ENCODE peak calls at places on chromosome 16, in nine cellular contexts. One of them, this sample, is unnamed.

GRCh38 chr16:83549836-83550569 is 257.8 kb upstream of the HSBP1 start:
- DNase-seq in T-helper 1 cell: no peak
- DNase-seq in GM03348: peak; percentile 20
- DNase-seq in HT-29: peak; percentile 15
- DNase-seq in BJ: no peak
- DNase-seq in left cardiac atrium: no peak
- DNase-seq in T follicular helper cell: no peak
- DNase-seq in neural crest cell: no peak
- DNase-seq in A549: no peak
- DNase-seq in this sample: no peak

GRCh38 chr16:14354561-14355351 is 275.3 kb downstream of the PARN start:
- DNase-seq in T-helper 1 cell: peak; percentile 91
- DNase-seq in GM03348: peak; percentile 35
- DNase-seq in HT-29: no peak
- DNase-seq in BJ: no peak
- DNase-seq in left cardiac atrium: no peak
- DNase-seq in T follicular helper cell: no peak
- DNase-seq in neural crest cell: no peak
- DNase-seq in A549: peak; percentile 49
- DNase-seq in this sample: no peak

GRCh38 chr16:19859166-19859565 is 25.5 kb downstream of the GPRC5B start:
- DNase-seq in T-helper 1 cell: no peak
- DNase-seq in GM03348: no peak
- DNase-seq in HT-29: no peak
- DNase-seq in BJ: no peak
- DNase-seq in left cardiac atrium: no peak
- DNase-seq in T follicular helper cell: no peak
- DNase-seq in neural crest cell: no peak
- DNase-seq in A549: no peak
- DNase-seq in this sample: no peak

GRCh38 chr16:30398660-30399434 is 3.6 kb downstream of the ZNF48 start:
- DNase-seq in T-helper 1 cell: no peak
- DNase-seq in GM03348: no peak
- DNase-seq in HT-29: no peak
- DNase-seq in BJ: no peak
- DNase-seq in left cardiac atrium: no peak
- DNase-seq in T follicular helper cell: no peak
- DNase-seq in neural crest cell: no peak
- DNase-seq in A549: no peak
- DNase-seq in this sample: no peak

GRCh38 chr16:22353188-22353919 is 21.1 kb downstream of the CDR2 start:
- DNase-seq in T-helper 1 cell: peak; percentile 42
- DNase-seq in GM03348: peak; percentile 69
- DNase-seq in HT-29: peak; percentile 66
- DNase-seq in BJ: peak; percentile 86
- DNase-seq in left cardiac atrium: no peak
- DNase-seq in T follicular helper cell: no peak
- DNase-seq in neural crest cell: no peak
- DNase-seq in A549: peak; percentile 54
- DNase-seq in this sample: no peak

GRCh38 chr16:84929421-84930297 is 81.7 kb downstream of the ZDHHC7 start:
- DNase-seq in T-helper 1 cell: no peak
- DNase-seq in GM03348: no peak
- DNase-seq in HT-29: no peak
- DNase-seq in BJ: no peak
- DNase-seq in left cardiac atrium: peak; percentile 48
- DNase-seq in T follicular helper cell: no peak
- DNase-seq in neural crest cell: no peak
- DNase-seq in A549: no peak
- DNase-seq in this sample: no peak

GRCh38 chr16:24035127-24035842 is 199.5 kb downstream of the PRKCB start:
- DNase-seq in T-helper 1 cell: peak; percentile 34
- DNase-seq in GM03348: no peak
- DNase-seq in HT-29: no peak
- DNase-seq in BJ: no peak
- DNase-seq in left cardiac atrium: no peak
- DNase-seq in T follicular helper cell: peak; percentile 28
- DNase-seq in neural crest cell: no peak
- DNase-seq in A549: no peak
- DNase-seq in this sample: no peak

GRCh38 chr16:87216824-87217205 is 100.4 kb downstream of the C16orf95 start:
- DNase-seq in T-helper 1 cell: no peak
- DNase-seq in GM03348: peak; percentile 50
- DNase-seq in HT-29: no peak
- DNase-seq in BJ: no peak
- DNase-seq in left cardiac atrium: no peak
- DNase-seq in T follicular helper cell: no peak
- DNase-seq in neural crest cell: no peak
- DNase-seq in A549: no peak
- DNase-seq in this sample: no peak

GRCh38 chr16:66315210-66315825 is 51.2 kb upstream of the CDH5 start:
- DNase-seq in T-helper 1 cell: peak; percentile 44
- DNase-seq in GM03348: peak; percentile 93
- DNase-seq in HT-29: peak; percentile 75
- DNase-seq in BJ: peak; percentile 5
- DNase-seq in left cardiac atrium: peak; percentile 61
- DNase-seq in T follicular helper cell: peak; percentile 16
- DNase-seq in neural crest cell: peak; percentile 73
- DNase-seq in A549: peak; percentile 76
- DNase-seq in this sample: peak; percentile 42

GRCh38 chr16:4225075-4225474 is 16.8 kb downstream of the SRL start:
- DNase-seq in T-helper 1 cell: no peak
- DNase-seq in GM03348: no peak
- DNase-seq in HT-29: no peak
- DNase-seq in BJ: no peak
- DNase-seq in left cardiac atrium: no peak
- DNase-seq in T follicular helper cell: no peak
- DNase-seq in neural crest cell: no peak
- DNase-seq in A549: no peak
- DNase-seq in this sample: no peak

GRCh38 chr16:89325861-89326471 is 108.5 kb downstream of the ZNF778 start:
- DNase-seq in T-helper 1 cell: peak; percentile 54
- DNase-seq in GM03348: peak; percentile 89
- DNase-seq in HT-29: peak; percentile 58
- DNase-seq in BJ: peak; percentile 59
- DNase-seq in left cardiac atrium: peak; percentile 67
- DNase-seq in T follicular helper cell: no peak
- DNase-seq in neural crest cell: no peak
- DNase-seq in A549: peak; percentile 75
- DNase-seq in this sample: no peak

GRCh38 chr16:4371481-4372314 is at the start of gene VASN:
- DNase-seq in T-helper 1 cell: peak; percentile 44
- DNase-seq in GM03348: peak; percentile 97
- DNase-seq in HT-29: peak; percentile 73
- DNase-seq in BJ: no peak
- DNase-seq in left cardiac atrium: peak; percentile 83
- DNase-seq in T follicular helper cell: peak; percentile 71
- DNase-seq in neural crest cell: peak; percentile 65
- DNase-seq in A549: peak; percentile 68
- DNase-seq in this sample: no peak

GRCh38 chr16:84832488-84833141 is 12.8 kb downstream of the CRISPLD2 start:
- DNase-seq in T-helper 1 cell: no peak
- DNase-seq in GM03348: peak; percentile 90
- DNase-seq in HT-29: no peak
- DNase-seq in BJ: peak; percentile 98
- DNase-seq in left cardiac atrium: peak; percentile 91
- DNase-seq in T follicular helper cell: no peak
- DNase-seq in neural crest cell: no peak
- DNase-seq in A549: no peak
- DNase-seq in this sample: no peak

GRCh38 chr16:83900611-83901010 is 1.7 kb downstream of the MLYCD start:
- DNase-seq in T-helper 1 cell: no peak
- DNase-seq in GM03348: no peak
- DNase-seq in HT-29: no peak
- DNase-seq in BJ: no peak
- DNase-seq in left cardiac atrium: no peak
- DNase-seq in T follicular helper cell: no peak
- DNase-seq in neural crest cell: no peak
- DNase-seq in A549: no peak
- DNase-seq in this sample: no peak

GRCh38 chr16:87241135-87241771 is 75.9 kb downstream of the C16orf95 start:
- DNase-seq in T-helper 1 cell: no peak
- DNase-seq in GM03348: no peak
- DNase-seq in HT-29: no peak
- DNase-seq in BJ: no peak
- DNase-seq in left cardiac atrium: no peak
- DNase-seq in T follicular helper cell: no peak
- DNase-seq in neural crest cell: no peak
- DNase-seq in A549: no peak
- DNase-seq in this sample: no peak

GRCh38 chr16:25140459-25140858 is 28.9 kb downstream of the LCMT1 start:
- DNase-seq in T-helper 1 cell: no peak
- DNase-seq in GM03348: no peak
- DNase-seq in HT-29: no peak
- DNase-seq in BJ: no peak
- DNase-seq in left cardiac atrium: no peak
- DNase-seq in T follicular helper cell: no peak
- DNase-seq in neural crest cell: no peak
- DNase-seq in A549: no peak
- DNase-seq in this sample: no peak

GRCh38 chr16:85448557-85449194 is 164.4 kb upstream of the GSE1 start:
- DNase-seq in T-helper 1 cell: no peak
- DNase-seq in GM03348: no peak
- DNase-seq in HT-29: no peak
- DNase-seq in BJ: no peak
- DNase-seq in left cardiac atrium: no peak
- DNase-seq in T follicular helper cell: peak; percentile 25
- DNase-seq in neural crest cell: no peak
- DNase-seq in A549: no peak
- DNase-seq in this sample: no peak

GRCh38 chr16:9260665-9261064 is 169.2 kb downstream of the HAPSTR1 start:
- DNase-seq in T-helper 1 cell: no peak
- DNase-seq in GM03348: no peak
- DNase-seq in HT-29: peak; percentile 14
- DNase-seq in BJ: no peak
- DNase-seq in left cardiac atrium: no peak
- DNase-seq in T follicular helper cell: no peak
- DNase-seq in neural crest cell: no peak
- DNase-seq in A549: no peak
- DNase-seq in this sample: no peak

GRCh38 chr16:15807603-15808009 is 49.2 kb downstream of the MYH11 start:
- DNase-seq in T-helper 1 cell: no peak
- DNase-seq in GM03348: no peak
- DNase-seq in HT-29: no peak
- DNase-seq in BJ: no peak
- DNase-seq in left cardiac atrium: peak; percentile 44
- DNase-seq in T follicular helper cell: no peak
- DNase-seq in neural crest cell: no peak
- DNase-seq in A549: no peak
- DNase-seq in this sample: no peak

GRCh38 chr16:71722801-71723536 is 1.5 kb downstream of the PHLPP2 start:
- DNase-seq in T-helper 1 cell: peak; percentile 48
- DNase-seq in GM03348: peak; percentile 91
- DNase-seq in HT-29: peak; percentile 82
- DNase-seq in BJ: no peak
- DNase-seq in left cardiac atrium: peak; percentile 82
- DNase-seq in T follicular helper cell: peak; percentile 41
- DNase-seq in neural crest cell: peak; percentile 69
- DNase-seq in A549: peak; percentile 88
- DNase-seq in this sample: peak; percentile 41

GRCh38 chr16:57092786-57093301 is 461 bp downstream of the CPNE2 start:
- DNase-seq in T-helper 1 cell: peak; percentile 28
- DNase-seq in GM03348: peak; percentile 85
- DNase-seq in HT-29: peak; percentile 23
- DNase-seq in BJ: no peak
- DNase-seq in left cardiac atrium: peak; percentile 58
- DNase-seq in T follicular helper cell: peak; percentile 21
- DNase-seq in neural crest cell: peak; percentile 33
- DNase-seq in A549: no peak
- DNase-seq in this sample: no peak

GRCh38 chr16:67652578-67653130 is 7.4 kb downstream of the ACD start:
- DNase-seq in T-helper 1 cell: no peak
- DNase-seq in GM03348: peak; percentile 78
- DNase-seq in HT-29: no peak
- DNase-seq in BJ: no peak
- DNase-seq in left cardiac atrium: no peak
- DNase-seq in T follicular helper cell: no peak
- DNase-seq in neural crest cell: no peak
- DNase-seq in A549: no peak
- DNase-seq in this sample: no peak

GRCh38 chr16:3770530-3770929 is 53.2 kb upstream of the TRAP1 start:
- DNase-seq in T-helper 1 cell: no peak
- DNase-seq in GM03348: no peak
- DNase-seq in HT-29: no peak
- DNase-seq in BJ: no peak
- DNase-seq in left cardiac atrium: no peak
- DNase-seq in T follicular helper cell: no peak
- DNase-seq in neural crest cell: no peak
- DNase-seq in A549: no peak
- DNase-seq in this sample: no peak

GRCh38 chr16:85947511-85948509 is 48.8 kb downstream of the IRF8 start:
- DNase-seq in T-helper 1 cell: peak; percentile 39
- DNase-seq in GM03348: no peak
- DNase-seq in HT-29: no peak
- DNase-seq in BJ: no peak
- DNase-seq in left cardiac atrium: no peak
- DNase-seq in T follicular helper cell: no peak
- DNase-seq in neural crest cell: no peak
- DNase-seq in A549: no peak
- DNase-seq in this sample: no peak

GRCh38 chr16:23491490-23492391 is 18.6 kb downstream of the GGA2 start:
- DNase-seq in T-helper 1 cell: no peak
- DNase-seq in GM03348: peak; percentile 52
- DNase-seq in HT-29: no peak
- DNase-seq in BJ: no peak
- DNase-seq in left cardiac atrium: no peak
- DNase-seq in T follicular helper cell: no peak
- DNase-seq in neural crest cell: no peak
- DNase-seq in A549: no peak
- DNase-seq in this sample: no peak

GRCh38 chr16:24925163-24925562 is 79.4 kb downstream of the SLC5A11 start:
- DNase-seq in T-helper 1 cell: no peak
- DNase-seq in GM03348: no peak
- DNase-seq in HT-29: no peak
- DNase-seq in BJ: no peak
- DNase-seq in left cardiac atrium: no peak
- DNase-seq in T follicular helper cell: no peak
- DNase-seq in neural crest cell: no peak
- DNase-seq in A549: no peak
- DNase-seq in this sample: no peak

This sample was measured in HS-5.